ENCODE peak calls at places on chromosomes 5 and 9, in seven cellular contexts. I is breast epithelium, E is body of pancreas, F is AG04450, Q is AG10803, M is IMR-90, A is colonic mucosa. K is an unnamed sample.

GRCh38 chr9:108534741-108535140 is 321.0 kb downstream of the ACTL7B start:
- DNase-seq in A (no peak), I (no peak), F (peak; percentile 55), Q (peak; percentile 81), M (peak; percentile 88), E (no peak), K (peak; percentile 36)

GRCh38 chr5:93399675-93400074 is 181.3 kb downstream of the NR2F1-AS1 start:
- DNase-seq in M (no peak), E (peak; percentile 10), Q (no peak), F (no peak), A (no peak), I (no peak), K (no peak)

GRCh38 chr5:143002459-143003327 is 232.5 kb downstream of the ARHGAP26 start:
- DNase-seq in I (no peak), E (peak; percentile 26), F (no peak), M (peak; percentile 86), Q (peak; percentile 96), A (no peak), K (peak; percentile 96)

GRCh38 chr9:14547245-14548060 is 145.8 kb downstream of the ZDHHC21 start:
- DNase-seq in F (no peak), I (no peak), M (no peak), A (no peak), Q (no peak), E (no peak), K (no peak)

GRCh38 chr9:11928871-11929321 is 764.3 kb upstream of the TYRP1 start:
- DNase-seq in I (no peak), A (no peak), M (no peak), F (no peak), Q (no peak), E (no peak), K (no peak)

GRCh38 chr5:157689942-157690689 is 18.8 kb downstream of the C5orf52 start:
- DNase-seq in F (no peak), Q (peak; percentile 5), E (peak; percentile 12), A (no peak), I (no peak), M (no peak), K (no peak)

GRCh38 chr5:172454355-172455086 is at the start of gene SH3PXD2B:
- DNase-seq in A (peak; percentile 72), F (no peak), I (no peak), M (no peak), E (peak; percentile 71), Q (peak; percentile 41), K (peak; percentile 63)

GRCh38 chr5:176402684-176403083 is 13.7 kb downstream of the CLTB start:
- DNase-seq in E (no peak), I (no peak), A (peak; percentile 79), F (no peak), M (no peak), Q (no peak), K (peak; percentile 23)

GRCh38 chr5:6684075-6684474 is 29.2 kb upstream of the TENT4A start:
- DNase-seq in M (no peak), F (no peak), A (no peak), E (no peak), Q (no peak), I (no peak), K (no peak)

GRCh38 chr5:137753227-137753985 is 757 bp downstream of the HNRNPA0 start:
- DNase-seq in F (no peak), M (no peak), I (no peak), A (peak; percentile 46), E (peak; percentile 53), Q (no peak), K (no peak)

GRCh38 chr5:160692272-160692671 is 159.7 kb downstream of the ATP10B start:
- DNase-seq in F (no peak), A (no peak), I (no peak), E (no peak), M (no peak), Q (no peak), K (no peak)

GRCh38 chr5:34486160-34486765 is 169.9 kb upstream of the RAI14 start:
- DNase-seq in F (peak; percentile 72), A (peak; percentile 87), E (peak; percentile 94), M (peak; percentile 88), I (peak; percentile 86), Q (peak; percentile 85), K (peak; percentile 93)

GRCh38 chr9:133770076-133770777 is 32.1 kb upstream of the SARDH start:
- DNase-seq in E (peak; percentile 73), I (peak; percentile 27), F (no peak), M (no peak), A (peak; percentile 13), Q (no peak), K (no peak)

GRCh38 chr9:133107961-133108793 is 12.9 kb downstream of the RALGDS start:
- DNase-seq in E (no peak), I (no peak), F (no peak), Q (no peak), M (no peak), A (no peak), K (no peak)

GRCh38 chr9:79089054-79089560 is 482.7 kb upstream of the TLE4 start:
- DNase-seq in Q (no peak), E (no peak), F (no peak), A (no peak), M (no peak), I (no peak), K (no peak)

GRCh38 chr5:170809551-170809950 is 26.0 kb downstream of the GABRP start:
- DNase-seq in Q (peak; percentile 66), F (peak; percentile 27), I (no peak), A (no peak), M (peak; percentile 71), E (peak; percentile 46), K (peak; percentile 83)

GRCh38 chr5:120367896-120368634 is 96.0 kb upstream of the PRR16 start:
- DNase-seq in A (no peak), E (no peak), Q (no peak), M (no peak), F (no peak), I (no peak), K (no peak)

GRCh38 chr5:65900746-65901145 is 25.6 kb upstream of the ERBIN start:
- DNase-seq in M (no peak), Q (no peak), I (no peak), A (no peak), F (no peak), E (no peak), K (no peak)

GRCh38 chr9:106960238-106960637 is 97.3 kb downstream of the ZNF462 start:
- DNase-seq in F (no peak), I (no peak), E (no peak), M (no peak), Q (no peak), A (no peak), K (no peak)

GRCh38 chr9:124017929-124018730 is 6.6 kb downstream of the LHX2 start:
- DNase-seq in E (no peak), I (no peak), M (no peak), A (no peak), Q (no peak), F (no peak), K (no peak)
- H3K4me3 ChIP-seq in E (no peak overlapping the region), I (no peak overlapping the region), M (no peak overlapping the region), A (no peak overlapping the region), Q (peak overlapping the region; percentile 36), F (no peak overlapping the region), K (peak overlapping the region; percentile 13)

GRCh38 chr5:175248416-175248905 is 195.5 kb downstream of the DRD1 start:
- DNase-seq in E (no peak), Q (no peak), I (no peak), A (no peak), M (no peak), F (no peak), K (no peak)

GRCh38 chr5:175246242-175246891 is 197.6 kb downstream of the DRD1 start:
- DNase-seq in M (peak; percentile 98), I (no peak), F (peak; percentile 88), Q (peak; percentile 91), A (peak; percentile 22), E (no peak), K (peak; percentile 56)

GRCh38 chr5:175247146-175247545 is 196.8 kb downstream of the DRD1 start:
- DNase-seq in Q (no peak), E (no peak), A (no peak), F (no peak), I (no peak), M (peak; percentile 38), K (no peak)

GRCh38 chr5:175238326-175238725 is 205.7 kb downstream of the DRD1 start:
- DNase-seq in M (no peak), A (no peak), Q (no peak), I (no peak), F (no peak), E (no peak), K (no peak)

GRCh38 chr5:175243441-175243840 is 200.5 kb downstream of the DRD1 start:
- DNase-seq in I (no peak), A (no peak), E (no peak), F (no peak), Q (no peak), M (no peak), K (no peak)
- TF ChIP-seq CTCF in I (no peak), A (no peak), E (no peak), F (no peak), Q (no peak), M (no peak), K (no peak)

DNA sequence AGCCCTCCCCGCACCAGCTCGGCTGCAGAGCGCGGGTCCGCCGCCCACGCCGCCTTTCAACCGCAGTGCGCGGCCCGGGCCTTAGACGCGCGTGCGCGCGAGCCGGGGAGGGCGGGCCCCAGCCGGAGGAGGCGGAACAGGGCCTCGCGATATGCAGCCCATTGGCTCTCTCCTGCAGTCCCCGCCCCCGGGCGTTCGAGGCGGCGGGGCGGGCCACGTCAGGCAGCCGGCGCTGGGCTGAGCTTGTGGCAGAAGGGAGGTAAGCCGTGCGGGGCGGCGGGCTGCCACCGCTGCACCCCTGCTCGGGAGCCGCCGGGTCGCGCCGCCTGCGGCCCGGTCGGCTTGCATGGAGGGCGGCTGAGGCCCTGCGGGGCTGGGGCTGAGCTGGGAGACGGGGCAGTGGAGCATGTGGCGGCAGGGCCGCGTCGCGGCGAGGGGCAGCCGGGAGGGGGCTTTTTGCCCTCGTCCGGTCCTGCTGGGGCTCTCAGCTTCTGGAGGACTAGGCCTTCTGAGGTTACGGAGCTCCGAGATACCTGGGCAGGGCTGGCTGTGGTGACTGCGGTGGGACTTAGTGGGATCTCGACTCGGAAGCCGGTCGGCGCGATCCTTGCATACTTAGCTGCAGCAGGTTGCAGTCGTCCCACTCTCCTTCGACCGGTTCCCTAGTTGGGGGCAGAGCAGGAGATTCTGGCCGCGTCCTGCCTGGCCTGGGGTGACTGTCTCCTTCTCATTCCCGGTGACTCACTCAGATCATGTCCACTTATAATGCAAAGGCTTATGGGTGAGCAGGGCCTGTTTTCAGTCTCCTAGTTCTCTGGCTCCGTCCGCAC is at the start of gene FOCAD:
- DNase-seq in M (peak; percentile 92), I (peak; percentile 93), A (peak; percentile 96), Q (peak; percentile 92), F (peak; percentile 79), E (peak; percentile 97), K (peak; percentile 94)
- H3K4me3 ChIP-seq in M (peak within 1 kb of the TSS; percentile 60), I (peak within 1 kb of the TSS; percentile 84), A (peak within 1 kb of the TSS; percentile 73), Q (peak within 1 kb of the TSS; percentile 87), F (peak within 1 kb of the TSS; percentile 85), E (peak within 1 kb of the TSS; percentile 30), K (peak within 1 kb of the TSS; percentile 77)

DNA sequence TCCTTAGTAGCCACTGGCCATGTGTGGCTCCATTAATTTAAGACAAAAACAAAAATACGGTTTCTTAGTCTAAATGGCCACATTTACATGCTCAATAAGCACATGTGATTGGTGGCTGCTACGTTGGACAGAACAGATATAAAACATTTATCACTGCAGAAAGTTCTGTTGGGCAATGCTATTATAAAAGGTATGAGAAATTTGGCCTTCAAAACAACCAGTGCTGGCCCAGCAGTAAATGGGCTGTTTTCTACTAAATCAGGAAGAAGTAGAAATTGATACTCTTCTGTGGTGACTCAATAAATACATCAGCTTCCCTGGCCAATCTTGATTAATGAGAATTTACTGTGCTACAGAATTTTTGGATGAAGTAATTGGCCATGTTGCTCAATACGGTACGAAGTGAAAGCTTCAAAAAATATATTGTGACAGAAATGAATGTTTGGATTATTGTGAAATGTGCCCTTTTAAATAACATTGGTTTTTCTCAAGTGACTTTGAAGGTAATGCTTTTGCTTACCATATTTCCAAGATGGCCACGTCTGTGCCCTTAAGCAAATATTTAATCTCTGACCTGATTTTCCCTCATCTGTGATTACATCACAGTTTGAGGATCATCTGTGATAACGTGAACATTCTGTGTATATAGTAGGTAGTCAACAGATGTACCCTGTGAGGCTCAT is 4.2 kb downstream of the DNAJA1 start:
- DNase-seq in F (peak; percentile 38), Q (peak; percentile 77), I (no peak), A (no peak), M (peak; percentile 75), E (no peak), K (peak; percentile 78)
- TF ChIP-seq CTCF in F (no peak), Q (no peak), I (no peak), A (no peak), M (no peak), E (no peak), K (no peak)

K was measured in cardiac fibroblast.